ENCODE peak calls at places on chromosomes 2 and 18, in seven cellular contexts. N is transverse colon, I is uterus, Q is A549, G is body of pancreas, P is GM12891, L is stomach. Y is an unnamed sample.

GRCh38 chr18:23501626-23502025 is 1.7 kb upstream of the RMC1 start:
- DNase-seq in Q (no peak), I (no peak), P (no peak), L (no peak), G (no peak), N (no peak), Y (no peak)

GRCh38 chr2:64327510-64328414 is 126.2 kb upstream of the LGALSL start:
- DNase-seq in I (peak), L (no peak), G (peak), Q (peak), P (no peak), N (peak), Y (no peak)

GRCh38 chr2:30239308-30240161 is 8.2 kb downstream of the LBH start:
- DNase-seq in I (peak), N (peak), P (no peak), Q (peak), G (peak), L (peak), Y (peak)

GRCh38 chr2:36058953-36059352 is 296.6 kb upstream of the CRIM1 start:
- DNase-seq in P (no peak), I (no peak), G (no peak), L (no peak), Q (no peak), N (no peak), Y (no peak)

GRCh38 chr2:25903216-25903776 is 25.0 kb upstream of the ASXL2 start:
- DNase-seq in P (no peak), L (no peak), G (no peak), Q (no peak), N (no peak), I (no peak), Y (peak)

GRCh38 chr2:217653240-217653639 is 349.6 kb downstream of the TNS1 start:
- DNase-seq in N (peak), G (peak), I (peak), P (no peak), L (no peak), Q (peak), Y (peak)

GRCh38 chr2:189794308-189794707 is 10.1 kb downstream of the PMS1 start:
- DNase-seq in Q (no peak), G (no peak), L (no peak), N (no peak), I (no peak), P (no peak), Y (no peak)

GRCh38 chr2:176170606-176171005 is 13.5 kb downstream of the HOXD3 start:
- DNase-seq in Q (no peak), P (no peak), G (no peak), L (no peak), N (no peak), I (peak), Y (no peak)

GRCh38 chr2:29113891-29114321 is 1.3 kb upstream of the CLIP4 start:
- DNase-seq in P (no peak), G (peak), N (peak), Q (peak), I (peak), L (peak), Y (peak)

GRCh38 chr2:1595274-1595673 is 149.0 kb downstream of the PXDN start:
- DNase-seq in L (no peak), G (no peak), P (no peak), I (no peak), Q (no peak), N (no peak), Y (no peak)

GRCh38 chr18:6731197-6731596 is 1.7 kb downstream of the ARHGAP28 start:
- DNase-seq in L (no peak), Q (no peak), N (no peak), I (no peak), G (peak), P (no peak), Y (no peak)

GRCh38 chr2:85245891-85246290 is 81.9 kb downstream of the TGOLN2 start:
- DNase-seq in N (no peak), P (no peak), L (no peak), Q (no peak), I (no peak), G (no peak), Y (no peak)

GRCh38 chr2:206253125-206253787 is 21.2 kb upstream of the ZDBF2 start:
- DNase-seq in I (no peak), N (no peak), Q (no peak), G (no peak), P (no peak), L (no peak), Y (no peak)

GRCh38 chr2:3487931-3488554 is 31.3 kb downstream of the ADI1 start:
- DNase-seq in P (no peak), G (no peak), N (no peak), Q (no peak), I (peak), L (no peak), Y (no peak)

GRCh38 chr2:235552671-235553070 is 58.8 kb downstream of the AGAP1 start:
- DNase-seq in N (no peak), G (no peak), Q (no peak), P (no peak), L (no peak), I (no peak), Y (no peak)

GRCh38 chr2:5915926-5916325 is 223.7 kb downstream of the SOX11 start:
- DNase-seq in N (no peak), L (peak), P (no peak), G (peak), I (no peak), Q (peak), Y (no peak)

GRCh38 chr2:27569398-27569797 is 13.4 kb upstream of the ZNF512 start:
- DNase-seq in Q (no peak), G (no peak), L (no peak), P (no peak), N (no peak), I (no peak), Y (no peak)

GRCh38 chr2:72803151-72803550 is 22.7 kb downstream of the EXOC6B start:
- DNase-seq in G (no peak), I (no peak), N (no peak), L (no peak), P (no peak), Q (no peak), Y (no peak)

GRCh38 chr2:42572297-42573081 is 4.1 kb downstream of the MTA3 start:
- DNase-seq in I (no peak), N (no peak), Q (no peak), G (no peak), P (no peak), L (peak), Y (peak)

GRCh38 chr2:100820346-100821254 is 661 bp downstream of the NPAS2 start:
- DNase-seq in P (no peak), G (peak), L (peak), I (no peak), Q (no peak), N (peak), Y (peak)

GRCh38 chr2:71935291-71935848 is 212.3 kb downstream of the CYP26B1 start:
- DNase-seq in P (no peak), G (peak), L (no peak), I (peak), N (peak), Q (no peak), Y (peak)

GRCh38 chr2:95301876-95302641 is 4.9 kb downstream of the KCNIP3 start:
- DNase-seq in N (no peak), P (no peak), Q (no peak), L (no peak), I (no peak), G (no peak), Y (no peak)

GRCh38 chr18:24878289-24878688 is 417.9 kb downstream of the HRH4 start:
- DNase-seq in G (no peak), P (no peak), Q (peak), I (peak), N (no peak), L (no peak), Y (peak)

GRCh38 chr2:160613466-160614153 is 120.0 kb upstream of the RBMS1 start:
- DNase-seq in Q (no peak), L (no peak), N (no peak), I (no peak), G (no peak), P (no peak), Y (no peak)

GRCh38 chr2:66435549-66435875 is 587 bp downstream of the MEIS1 start:
- DNase-seq in L (no peak), P (no peak), N (no peak), I (no peak), G (no peak), Q (no peak), Y (no peak)

GRCh38 chr2:66434679-66435548 is at the start of gene MEIS1:
- DNase-seq in I (peak), L (peak), N (peak), G (peak), P (no peak), Q (peak), Y (peak)

GRCh38 chr2:66432801-66433694 is 1.9 kb upstream of the MEIS1 start:
- DNase-seq in L (peak), Q (peak), G (peak), N (peak), I (peak), P (no peak), Y (peak)

GRCh38 chr2:66433695-66433944 is 1.3 kb upstream of the MEIS1 start:
- DNase-seq in G (no peak), Q (no peak), I (no peak), N (no peak), L (no peak), P (no peak), Y (no peak)

GRCh38 chr2:66433945-66434678 is 813 bp upstream of the MEIS1 start:
- DNase-seq in I (peak), P (no peak), G (peak), N (peak), L (peak), Q (peak), Y (peak)
- TF ChIP-seq POLR2A in I (peak), P (no peak), G (no peak), N (no peak), L (no peak), Q (no peak), Y (peak)

DNA sequence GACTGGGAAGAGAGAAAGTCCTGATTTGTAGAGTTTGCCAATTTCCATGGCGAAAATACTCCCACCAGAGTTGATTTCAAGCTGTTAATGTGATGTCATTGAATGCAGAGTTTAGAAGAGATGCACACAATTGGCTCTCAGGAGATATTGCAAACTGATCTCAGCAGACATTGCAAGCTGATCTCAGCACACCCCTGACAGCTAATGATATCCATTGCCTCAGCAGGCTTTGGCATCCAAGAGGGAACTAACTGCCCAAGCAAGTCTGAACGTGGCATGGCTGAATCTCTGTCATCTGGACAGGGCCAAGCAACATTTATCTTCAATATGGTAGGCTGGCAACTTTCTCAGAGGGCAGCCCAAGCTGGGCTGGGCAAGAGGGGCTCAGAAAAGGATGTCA is 78.4 kb upstream of the CYP1B1 start:
- DNase-seq in L (no peak), I (no peak), G (no peak), P (no peak), Q (no peak), N (no peak), Y (no peak)
- TF ChIP-seq POLR2A in L (no peak), I (no peak), G (no peak), P (no peak), Q (no peak), N (no peak), Y (no peak)

GRCh38 chr18:9614401-9615279 is at the start of gene PPP4R1:
- DNase-seq in I (peak), N (peak), Q (peak), L (peak), G (peak), P (peak), Y (peak)
- TF ChIP-seq POLR2A in I (no peak), N (no peak), Q (peak), L (no peak), G (peak), P (no peak), Y (peak)

DNA sequence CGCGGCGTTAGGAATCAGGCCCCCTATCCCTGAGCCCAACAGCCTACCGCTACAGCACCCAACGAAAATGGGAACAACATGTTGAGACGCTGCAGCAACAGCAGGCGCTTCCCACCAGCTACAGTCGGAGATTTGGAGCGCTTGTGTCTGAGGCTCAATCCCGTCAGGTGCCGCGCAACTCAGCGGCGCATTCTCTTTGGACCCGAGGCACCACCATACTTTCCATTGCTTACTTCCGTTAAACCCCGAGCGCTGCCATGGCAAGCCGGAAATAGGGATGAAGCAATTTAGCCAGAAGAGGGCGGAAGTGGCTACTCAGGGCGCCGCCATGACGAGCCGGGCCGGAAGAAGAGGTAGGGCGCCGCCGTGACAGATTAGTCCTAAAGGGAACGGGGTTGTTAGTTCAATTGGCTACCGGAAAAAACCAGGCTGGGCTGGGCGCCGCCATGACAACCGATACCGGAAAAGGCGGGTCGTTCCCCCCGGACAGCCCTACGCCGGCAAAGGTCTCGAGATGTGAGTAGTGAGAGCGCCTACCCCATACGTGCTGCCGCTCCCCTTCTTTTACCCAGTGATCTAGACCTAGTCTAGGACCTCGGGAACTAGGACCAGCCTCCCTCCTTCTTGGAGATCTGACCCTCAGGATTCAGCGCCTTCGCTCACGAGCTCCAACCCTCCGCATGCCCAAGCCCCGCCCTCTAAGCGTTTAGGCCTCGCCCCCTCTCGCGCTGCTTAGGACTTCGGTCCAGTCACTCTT is at the start of gene CHCHD5:
- DNase-seq in I (peak), G (peak), Q (peak), L (peak), P (peak), N (peak), Y (peak)
- TF ChIP-seq POLR2A in I (no peak), G (peak), Q (peak), L (no peak), P (peak), N (peak), Y (peak)

GRCh38 chr18:12302391-12303147 is 5.5 kb upstream of the TUBB6 start:
- DNase-seq in I (peak), G (no peak), P (no peak), L (no peak), N (no peak), Q (no peak), Y (no peak)

GRCh38 chr18:12305930-12306629 is 2.0 kb upstream of the TUBB6 start:
- DNase-seq in Q (no peak), N (no peak), P (no peak), L (no peak), I (peak), G (no peak), Y (no peak)

GRCh38 chr18:12305211-12305610 is 2.8 kb upstream of the TUBB6 start:
- DNase-seq in Q (no peak), N (no peak), P (no peak), I (no peak), L (no peak), G (no peak), Y (no peak)

GRCh38 chr18:12306752-12307151 is 1.3 kb upstream of the TUBB6 start:
- DNase-seq in P (no peak), I (peak), L (no peak), G (no peak), N (no peak), Q (no peak), Y (no peak)

GRCh38 chr18:12304351-12305210 is 3.5 kb upstream of the TUBB6 start:
- DNase-seq in I (peak), N (peak), P (no peak), L (peak), G (peak), Q (no peak), Y (no peak)
- TF ChIP-seq POLR2A in I (no peak), N (no peak), P (no peak), L (no peak), G (no peak), Q (no peak), Y (no peak)

DNA sequence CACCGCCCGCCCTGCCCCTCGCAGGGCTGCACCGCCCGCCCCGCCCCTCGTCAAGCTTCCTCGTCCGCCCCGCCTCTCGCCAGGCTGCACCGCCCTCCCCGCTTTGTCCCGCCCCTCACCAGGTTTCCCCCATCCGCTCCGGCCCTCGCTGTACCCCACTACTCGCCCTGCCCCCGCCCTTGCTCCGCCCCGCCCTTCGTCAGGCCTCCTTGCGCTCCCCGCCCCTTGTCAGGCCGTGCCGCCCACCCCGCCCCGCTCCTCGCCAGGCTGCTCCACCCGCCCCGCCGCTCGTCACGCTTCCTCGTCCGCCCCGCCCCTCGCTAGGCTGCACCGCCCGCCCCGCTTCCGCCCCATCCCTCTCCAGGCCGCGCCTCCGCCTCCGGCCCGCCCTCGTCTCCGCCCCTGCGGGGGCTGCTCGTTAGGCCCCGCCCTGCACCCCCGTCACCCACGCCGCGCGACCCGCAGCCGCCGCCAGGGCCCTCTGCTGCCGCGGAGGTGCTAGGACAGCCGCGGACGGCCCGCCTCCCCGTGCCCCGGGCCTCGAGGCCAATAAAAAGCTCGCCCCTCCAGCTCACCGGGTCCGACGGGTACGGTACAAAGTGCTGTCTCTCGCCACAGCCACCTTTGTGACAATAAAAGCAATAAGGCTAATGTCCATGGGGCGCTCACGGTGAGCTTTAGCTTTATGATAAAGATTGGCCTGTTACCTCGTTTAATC is 574 bp upstream of the DNPEP start:
- DNase-seq in G (peak), N (peak), Q (peak), L (peak), I (peak), P (peak), Y (peak)
- TF ChIP-seq POLR2A in G (no peak), N (no peak), Q (no peak), L (no peak), I (no peak), P (no peak), Y (peak)

GRCh38 chr2:60756097-60757087 is at the start of gene PAPOLG:
- DNase-seq in N (peak), G (peak), Q (peak), L (peak), I (peak), P (peak), Y (peak)
- TF ChIP-seq POLR2A in N (peak), G (peak), Q (peak), L (no peak), I (peak), P (peak), Y (peak)

GRCh38 chr2:171523339-171523931 is 1.2 kb downstream of the CYBRD1 start:
- DNase-seq in L (peak), P (peak), N (peak), I (peak), G (peak), Q (peak), Y (peak)
- TF ChIP-seq POLR2A in L (no peak), P (peak), N (peak), I (no peak), G (no peak), Q (no peak), Y (peak)

DNA sequence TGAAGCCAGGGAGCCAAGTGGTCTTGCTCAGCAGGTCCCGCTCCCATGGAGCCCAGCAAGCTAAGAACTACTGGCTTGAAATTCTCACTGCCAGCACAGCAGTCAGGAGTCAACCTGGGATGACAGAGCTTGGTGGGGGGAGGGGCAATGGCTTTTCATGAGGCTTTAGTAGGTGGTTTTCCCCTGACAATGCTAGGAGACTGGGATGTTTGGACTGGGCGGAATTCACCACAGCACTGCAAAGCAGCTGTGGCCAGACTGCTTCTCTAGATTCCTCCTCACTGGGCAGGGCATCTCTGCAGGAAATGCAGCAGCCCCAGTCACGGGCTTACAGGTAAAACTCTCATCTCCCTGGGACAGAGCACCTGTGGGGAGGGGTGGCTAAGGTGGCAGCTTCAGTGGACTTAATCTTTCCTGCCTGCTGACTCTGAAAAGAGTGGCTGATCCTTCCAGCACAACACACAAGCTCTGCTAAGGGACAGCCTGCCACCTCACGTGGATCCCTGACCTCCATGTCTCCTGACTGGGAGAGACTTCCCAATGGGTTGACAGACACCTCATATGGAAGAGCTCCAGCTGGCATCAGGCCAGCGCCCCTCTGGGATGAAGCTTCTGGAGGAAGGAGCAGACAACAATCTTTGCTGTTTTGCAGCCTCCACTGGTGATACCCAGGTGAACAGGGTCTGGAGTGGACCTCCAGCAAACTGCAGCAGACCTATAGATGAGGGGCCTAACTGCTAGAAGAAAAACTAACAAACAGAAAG is 349.7 kb upstream of the ST6GAL2 start:
- DNase-seq in Q (no peak), N (no peak), P (no peak), L (no peak), G (no peak), I (no peak), Y (no peak)
- TF ChIP-seq POLR2A in Q (no peak), N (no peak), P (no peak), L (no peak), G (no peak), I (no peak), Y (no peak)

DNA sequence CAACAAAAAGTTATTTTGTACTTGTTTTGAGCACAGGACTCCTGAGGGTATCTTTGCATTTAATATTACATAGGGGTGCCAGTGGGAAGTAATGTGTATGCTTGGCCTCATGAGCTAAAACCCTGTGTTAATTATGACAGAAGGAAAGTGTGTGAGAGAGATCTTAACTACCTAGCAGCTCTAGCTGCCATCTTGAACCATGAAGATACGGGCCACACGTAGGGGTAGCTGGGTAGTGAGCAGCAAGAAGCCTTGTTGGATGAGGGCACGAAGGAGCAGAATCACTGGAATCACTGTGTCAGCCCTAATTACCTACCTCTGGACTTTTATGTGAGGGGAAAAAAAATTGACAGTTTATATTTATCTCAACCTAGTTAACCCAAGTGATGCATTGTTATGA is 15.4 kb upstream of the CASP10 start:
- DNase-seq in N (no peak), P (no peak), L (no peak), G (no peak), Q (no peak), I (no peak), Y (no peak)
- TF ChIP-seq POLR2A in N (no peak), P (peak), L (no peak), G (no peak), Q (no peak), I (no peak), Y (no peak)